ENCODE peak calls at places on chromosomes 2 and 18, in five cellular contexts. One of them, this sample, is unnamed. For H3K4me1, the result is how much of the 10 kb centered on the place peaks cover.

GRCh38 chr2:181025004-181025403 is 44.6 kb downstream of the UBE2E3 start:
- DNase-seq in CD8-positive, alpha-beta T cell: no peak
- DNase-seq in HepG2: no peak
- DNase-seq in A549: no peak
- DNase-seq in H9: no peak
- DNase-seq in this sample: no peak

GRCh38 chr2:107588181-107588580 is 238.5 kb upstream of the RGPD4 start:
- DNase-seq in CD8-positive, alpha-beta T cell: no peak
- DNase-seq in HepG2: no peak
- DNase-seq in A549: no peak
- DNase-seq in H9: no peak
- DNase-seq in this sample: no peak

GRCh38 chr2:140734992-140735391 is 1395.8 kb downstream of the LRP1B start:
- DNase-seq in CD8-positive, alpha-beta T cell: no peak
- DNase-seq in HepG2: no peak
- DNase-seq in A549: no peak
- DNase-seq in H9: no peak
- DNase-seq in this sample: no peak

GRCh38 chr2:146451972-146452371 is 1392.9 kb upstream of the ACVR2A start:
- DNase-seq in CD8-positive, alpha-beta T cell: no peak
- DNase-seq in HepG2: no peak
- DNase-seq in A549: no peak
- DNase-seq in H9: no peak
- DNase-seq in this sample: no peak

GRCh38 chr18:46338761-46339160 is 234.6 kb downstream of the HAUS1 start:
- DNase-seq in CD8-positive, alpha-beta T cell: no peak
- DNase-seq in HepG2: no peak
- DNase-seq in A549: no peak
- DNase-seq in H9: no peak
- DNase-seq in this sample: no peak

GRCh38 chr18:48550101-48550729 is 11.4 kb downstream of the CTIF start:
- DNase-seq in CD8-positive, alpha-beta T cell: no peak
- DNase-seq in HepG2: no peak
- DNase-seq in A549: no peak
- DNase-seq in H9: no peak
- DNase-seq in this sample: no peak

GRCh38 chr2:226447338-226447885 is 352.2 kb downstream of the IRS1 start:
- DNase-seq in CD8-positive, alpha-beta T cell: no peak
- DNase-seq in HepG2: no peak
- DNase-seq in A549: no peak
- DNase-seq in H9: no peak
- DNase-seq in this sample: peak

GRCh38 chr2:27502149-27502548 is 5.5 kb downstream of the GCKR start:
- DNase-seq in CD8-positive, alpha-beta T cell: no peak
- DNase-seq in HepG2: no peak
- DNase-seq in A549: no peak
- DNase-seq in H9: no peak
- DNase-seq in this sample: no peak

DNA sequence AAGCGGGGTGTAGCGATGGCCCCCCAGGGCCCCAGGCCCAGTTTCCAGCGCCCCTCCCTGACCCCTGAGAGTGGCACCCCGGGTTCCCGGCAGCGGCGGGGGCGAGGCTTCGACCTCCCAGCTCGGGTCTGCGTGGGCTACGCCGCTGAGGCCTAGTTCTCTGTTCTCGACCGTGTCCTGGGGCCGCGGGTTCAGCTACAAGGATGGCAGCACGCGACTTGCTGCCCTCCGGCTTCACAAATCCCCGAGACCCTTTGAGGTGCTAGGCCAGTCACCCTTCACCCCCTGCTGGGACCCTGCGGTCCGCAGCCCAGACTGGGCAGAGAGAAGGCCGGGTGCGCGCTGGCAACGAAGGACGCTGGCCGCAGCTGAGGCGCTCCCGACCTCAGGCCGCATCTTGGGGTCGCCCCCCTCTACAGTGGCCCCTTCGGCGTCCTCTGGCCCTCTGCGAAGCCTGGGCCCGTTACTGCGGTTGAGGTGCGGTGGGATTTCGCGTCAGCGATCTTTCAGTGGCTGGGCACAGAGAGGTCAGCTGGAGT is 1.2 kb downstream of the OTX1 start:
- DNase-seq in CD8-positive, alpha-beta T cell: no peak
- DNase-seq in HepG2: no peak
- DNase-seq in A549: no peak
- DNase-seq in H9: peak
- DNase-seq in this sample: no peak
- H3K4me1 ChIP-seq in CD8-positive, alpha-beta T cell: half or more
- H3K4me1 ChIP-seq in HepG2: under half
- H3K4me1 ChIP-seq in A549: under half
- H3K4me1 ChIP-seq in H9: under half
- H3K4me1 ChIP-seq in this sample: under half

GRCh38 chr2:11750422-11750821 is 4.0 kb downstream of the LPIN1 start:
- DNase-seq in CD8-positive, alpha-beta T cell: peak
- DNase-seq in HepG2: no peak
- DNase-seq in A549: no peak
- DNase-seq in H9: no peak
- DNase-seq in this sample: peak
- H3K27ac ChIP-seq in CD8-positive, alpha-beta T cell: peak
- H3K27ac ChIP-seq in HepG2: no peak
- H3K27ac ChIP-seq in A549: no peak
- H3K27ac ChIP-seq in H9: no peak
- H3K27ac ChIP-seq in this sample: peak

GRCh38 chr2:14567561-14567960 is 65.0 kb upstream of the LRATD1 start:
- DNase-seq in CD8-positive, alpha-beta T cell: no peak
- DNase-seq in HepG2: no peak
- DNase-seq in A549: no peak
- DNase-seq in H9: no peak
- DNase-seq in this sample: no peak

GRCh38 chr2:14569294-14569693 is 63.2 kb upstream of the LRATD1 start:
- DNase-seq in CD8-positive, alpha-beta T cell: no peak
- DNase-seq in HepG2: no peak
- DNase-seq in A549: no peak
- DNase-seq in H9: no peak
- DNase-seq in this sample: peak

GRCh38 chr2:14577843-14578242 is 54.7 kb upstream of the LRATD1 start:
- DNase-seq in CD8-positive, alpha-beta T cell: no peak
- DNase-seq in HepG2: no peak
- DNase-seq in A549: no peak
- DNase-seq in H9: no peak
- DNase-seq in this sample: no peak

GRCh38 chr2:14572588-14573089 is 59.9 kb upstream of the LRATD1 start:
- DNase-seq in CD8-positive, alpha-beta T cell: no peak
- DNase-seq in HepG2: no peak
- DNase-seq in A549: no peak
- DNase-seq in H9: no peak
- DNase-seq in this sample: no peak
- H3K4me1 ChIP-seq in CD8-positive, alpha-beta T cell: under half
- H3K4me1 ChIP-seq in HepG2: under half
- H3K4me1 ChIP-seq in A549: under half
- H3K4me1 ChIP-seq in H9: under half
- H3K4me1 ChIP-seq in this sample: under half

GRCh38 chr2:215790548-215791421 is 222.6 kb downstream of the MREG start:
- DNase-seq in CD8-positive, alpha-beta T cell: no peak
- DNase-seq in HepG2: no peak
- DNase-seq in A549: no peak
- DNase-seq in H9: no peak
- DNase-seq in this sample: no peak
- H3K27ac ChIP-seq in CD8-positive, alpha-beta T cell: no peak
- H3K27ac ChIP-seq in HepG2: peak
- H3K27ac ChIP-seq in A549: peak
- H3K27ac ChIP-seq in H9: no peak
- H3K27ac ChIP-seq in this sample: no peak

GRCh38 chr2:69168950-69169695 is 156.1 kb downstream of the ANTXR1 start:
- DNase-seq in CD8-positive, alpha-beta T cell: no peak
- DNase-seq in HepG2: no peak
- DNase-seq in A549: no peak
- DNase-seq in H9: no peak
- DNase-seq in this sample: no peak
- H3K4me1 ChIP-seq in CD8-positive, alpha-beta T cell: under half
- H3K4me1 ChIP-seq in HepG2: half or more
- H3K4me1 ChIP-seq in A549: under half
- H3K4me1 ChIP-seq in H9: under half
- H3K4me1 ChIP-seq in this sample: under half

GRCh38 chr2:61288070-61288841 is 126.3 kb downstream of the C2orf74 start:
- DNase-seq in CD8-positive, alpha-beta T cell: no peak
- DNase-seq in HepG2: no peak
- DNase-seq in A549: no peak
- DNase-seq in H9: no peak
- DNase-seq in this sample: peak
- H3K27ac ChIP-seq in CD8-positive, alpha-beta T cell: no peak
- H3K27ac ChIP-seq in HepG2: no peak
- H3K27ac ChIP-seq in A549: peak
- H3K27ac ChIP-seq in H9: no peak
- H3K27ac ChIP-seq in this sample: no peak

GRCh38 chr18:12534820-12535219 is 123.1 kb downstream of the SPIRE1 start:
- DNase-seq in CD8-positive, alpha-beta T cell: no peak
- DNase-seq in HepG2: no peak
- DNase-seq in A549: no peak
- DNase-seq in H9: no peak
- DNase-seq in this sample: no peak
- H3K4me1 ChIP-seq in CD8-positive, alpha-beta T cell: under half
- H3K4me1 ChIP-seq in HepG2: under half
- H3K4me1 ChIP-seq in A549: under half
- H3K4me1 ChIP-seq in H9: under half
- H3K4me1 ChIP-seq in this sample: under half

GRCh38 chr18:908631-909621 is 4.3 kb downstream of the ADCYAP1 start:
- DNase-seq in CD8-positive, alpha-beta T cell: no peak
- DNase-seq in HepG2: no peak
- DNase-seq in A549: no peak
- DNase-seq in H9: peak
- DNase-seq in this sample: no peak

GRCh38 chr18:907171-907879 is 2.7 kb downstream of the ADCYAP1 start:
- DNase-seq in CD8-positive, alpha-beta T cell: no peak
- DNase-seq in HepG2: no peak
- DNase-seq in A549: no peak
- DNase-seq in H9: peak
- DNase-seq in this sample: no peak

GRCh38 chr18:907880-908512 is 3.3 kb downstream of the ADCYAP1 start:
- DNase-seq in CD8-positive, alpha-beta T cell: no peak
- DNase-seq in HepG2: no peak
- DNase-seq in A549: no peak
- DNase-seq in H9: peak
- DNase-seq in this sample: no peak

GRCh38 chr18:910247-910646 is 5.6 kb downstream of the ADCYAP1 start:
- DNase-seq in CD8-positive, alpha-beta T cell: no peak
- DNase-seq in HepG2: no peak
- DNase-seq in A549: no peak
- DNase-seq in H9: no peak
- DNase-seq in this sample: no peak

DNA sequence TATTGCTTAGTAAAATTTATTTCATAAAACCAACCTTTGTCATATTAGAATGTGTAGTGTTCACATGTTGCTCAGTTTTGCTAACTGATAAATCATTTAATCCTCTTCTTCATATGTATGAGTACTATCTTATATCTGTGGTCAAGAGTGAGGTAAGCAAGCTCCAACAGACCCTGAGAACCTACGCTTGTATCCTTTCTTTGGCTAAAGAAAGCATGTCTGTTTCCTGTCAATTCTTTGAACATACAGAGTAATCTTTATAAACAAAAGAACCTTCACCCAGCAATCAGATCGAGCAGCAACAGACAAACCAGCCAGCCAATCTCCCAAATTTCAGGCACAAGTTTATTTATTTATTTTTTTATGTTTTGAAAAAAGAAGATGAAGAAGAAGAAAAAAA is 6.4 kb downstream of the ADCYAP1 start:
- DNase-seq in CD8-positive, alpha-beta T cell: no peak
- DNase-seq in HepG2: no peak
- DNase-seq in A549: no peak
- DNase-seq in H9: no peak
- DNase-seq in this sample: no peak
- H3K27ac ChIP-seq in CD8-positive, alpha-beta T cell: no peak
- H3K27ac ChIP-seq in HepG2: no peak
- H3K27ac ChIP-seq in A549: no peak
- H3K27ac ChIP-seq in H9: no peak
- H3K27ac ChIP-seq in this sample: no peak

GRCh38 chr2:172564376-172564775 is 8.5 kb downstream of the PDK1 start:
- DNase-seq in CD8-positive, alpha-beta T cell: no peak
- DNase-seq in HepG2: no peak
- DNase-seq in A549: no peak
- DNase-seq in H9: no peak
- DNase-seq in this sample: no peak
- H3K4me1 ChIP-seq in CD8-positive, alpha-beta T cell: under half
- H3K4me1 ChIP-seq in HepG2: half or more
- H3K4me1 ChIP-seq in A549: under half
- H3K4me1 ChIP-seq in H9: under half
- H3K4me1 ChIP-seq in this sample: under half

DNA sequence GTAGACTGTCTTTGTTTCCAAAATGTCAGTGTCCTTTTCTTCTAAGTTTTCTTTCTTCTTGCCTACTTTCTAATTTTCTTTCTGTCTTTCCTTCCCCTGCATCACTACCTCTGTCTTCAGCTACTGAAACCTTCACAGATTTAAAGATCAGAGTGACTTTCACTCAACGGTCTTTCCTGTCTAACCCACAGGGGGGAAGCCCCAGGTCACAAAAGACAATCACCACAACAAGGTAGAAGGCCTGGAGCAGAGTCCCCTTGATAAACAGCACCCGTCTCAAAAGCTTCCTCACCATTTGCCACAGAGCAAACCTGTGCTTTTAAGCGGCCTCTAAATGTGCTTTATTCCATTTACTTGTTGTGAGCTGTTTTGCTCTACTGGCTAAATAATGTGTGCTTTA is 665.4 kb downstream of the BCL11A start:
- DNase-seq in CD8-positive, alpha-beta T cell: peak
- DNase-seq in HepG2: no peak
- DNase-seq in A549: no peak
- DNase-seq in H9: peak
- DNase-seq in this sample: peak
- H3K27ac ChIP-seq in CD8-positive, alpha-beta T cell: peak
- H3K27ac ChIP-seq in HepG2: no peak
- H3K27ac ChIP-seq in A549: no peak
- H3K27ac ChIP-seq in H9: no peak
- H3K27ac ChIP-seq in this sample: no peak